ENCODE peak calls at places on chromosomes 11 and 22, in five cellular contexts. P is foreskin fibroblast, J is AG04450, S is brain microvascular endothelial cell, G is fibroblast of the aortic adventitia. W is an unnamed sample.

GRCh38 chr11:14972581-14973490 is 685 bp upstream of the CALCA start:
- DNase-seq in P (peak), J (no peak), S (no peak), G (no peak), W (no peak)

GRCh38 chr11:60852060-60852638 is 3.6 kb downstream of the PTGDR2 start:
- DNase-seq in P (no peak), J (no peak), S (no peak), G (no peak), W (no peak)

GRCh38 chr22:45628508-45628907 is 43.1 kb upstream of the ATXN10 start:
- DNase-seq in P (no peak), J (no peak), S (no peak), G (no peak), W (no peak)

GRCh38 chr11:65298131-65298535 is 16.5 kb upstream of the CDC42EP2 start:
- DNase-seq in P (peak), J (no peak), S (peak), G (peak), W (no peak)

GRCh38 chr22:45612940-45613339 is 58.7 kb upstream of the ATXN10 start:
- DNase-seq in P (no peak), J (no peak), S (peak), G (peak), W (no peak)

GRCh38 chr22:24303007-24303406 is 32.4 kb downstream of the SPECC1L start:
- DNase-seq in P (no peak), J (no peak), S (no peak), G (no peak), W (no peak)

GRCh38 chr11:44145011-44145777 is 49.7 kb downstream of the EXT2 start:
- DNase-seq in P (peak), J (no peak), S (no peak), G (no peak), W (no peak)

GRCh38 chr22:24758164-24758799 is 16.2 kb downstream of the PIWIL3 start:
- DNase-seq in P (peak), J (peak), S (peak), G (peak), W (no peak)

DNA sequence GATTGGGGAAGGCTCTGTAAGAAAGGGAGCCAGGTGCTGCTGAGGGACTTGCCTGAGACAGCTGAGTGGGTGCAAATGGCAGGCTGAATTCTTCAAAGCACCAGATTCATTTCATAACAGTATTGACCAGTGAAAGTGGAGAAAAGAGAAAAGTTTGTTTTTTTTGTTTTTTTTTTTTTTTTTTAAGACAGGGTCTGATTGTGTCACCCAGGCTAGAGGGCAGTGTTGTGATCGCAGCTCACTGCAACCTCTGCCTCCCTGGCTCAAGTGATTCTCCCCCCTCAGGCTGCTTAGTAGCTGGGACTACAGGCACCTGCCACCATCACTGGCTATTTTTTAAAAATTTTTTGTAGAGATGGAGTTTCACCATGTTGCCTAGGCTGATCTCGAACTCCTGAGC is 494.0 kb downstream of the MIAT start:
- DNase-seq in P (no peak), J (no peak), S (no peak), G (no peak), W (no peak)
- TF ChIP-seq CTCF in P (no peak), J (no peak), S (peak), G (no peak), W (no peak)

GRCh38 chr11:117098269-117099231 is at the start of gene SIK3:
- DNase-seq in P (peak), J (peak), S (peak), G (peak), W (peak)
- TF ChIP-seq CTCF in P (peak), J (peak), S (peak), G (peak), W (no peak)

GRCh38 chr22:41661088-41661487 is 27.6 kb downstream of the SNU13 start:
- DNase-seq in P (no peak), J (no peak), S (no peak), G (no peak), W (no peak)
- TF ChIP-seq CTCF in P (no peak), J (no peak), S (no peak), G (no peak), W (no peak)

GRCh38 chr11:11230802-11231562 is 122.1 kb downstream of the CSNK2A3 start:
- DNase-seq in P (no peak), J (no peak), S (no peak), G (no peak), W (no peak)
- TF ChIP-seq CTCF in P (peak), J (peak), S (peak), G (peak), W (no peak)

GRCh38 chr22:22929381-22930221 is 42.0 kb downstream of the IGLL5 start:
- DNase-seq in P (no peak), J (no peak), S (no peak), G (no peak), W (no peak)
- TF ChIP-seq CTCF in P (no peak), J (no peak), S (no peak), G (no peak), W (no peak)

GRCh38 chr11:129895126-129896041 is at the start of gene NFRKB:
- DNase-seq in P (peak), J (no peak), S (peak), G (peak), W (peak)
- TF ChIP-seq CTCF in P (no peak), J (no peak), S (no peak), G (no peak), W (no peak)

GRCh38 chr11:16946477-16947282 is 67.5 kb downstream of the PLEKHA7 start:
- DNase-seq in P (no peak), J (no peak), S (no peak), G (no peak), W (no peak)

GRCh38 chr11:16941935-16942334 is 72.3 kb downstream of the PLEKHA7 start:
- DNase-seq in P (no peak), J (no peak), S (no peak), G (no peak), W (no peak)

GRCh38 chr11:16942342-16942741 is 71.9 kb downstream of the PLEKHA7 start:
- DNase-seq in P (no peak), J (no peak), S (no peak), G (no peak), W (no peak)

GRCh38 chr11:16942917-16943316 is 71.3 kb downstream of the PLEKHA7 start:
- DNase-seq in P (no peak), J (no peak), S (no peak), G (no peak), W (no peak)

DNA sequence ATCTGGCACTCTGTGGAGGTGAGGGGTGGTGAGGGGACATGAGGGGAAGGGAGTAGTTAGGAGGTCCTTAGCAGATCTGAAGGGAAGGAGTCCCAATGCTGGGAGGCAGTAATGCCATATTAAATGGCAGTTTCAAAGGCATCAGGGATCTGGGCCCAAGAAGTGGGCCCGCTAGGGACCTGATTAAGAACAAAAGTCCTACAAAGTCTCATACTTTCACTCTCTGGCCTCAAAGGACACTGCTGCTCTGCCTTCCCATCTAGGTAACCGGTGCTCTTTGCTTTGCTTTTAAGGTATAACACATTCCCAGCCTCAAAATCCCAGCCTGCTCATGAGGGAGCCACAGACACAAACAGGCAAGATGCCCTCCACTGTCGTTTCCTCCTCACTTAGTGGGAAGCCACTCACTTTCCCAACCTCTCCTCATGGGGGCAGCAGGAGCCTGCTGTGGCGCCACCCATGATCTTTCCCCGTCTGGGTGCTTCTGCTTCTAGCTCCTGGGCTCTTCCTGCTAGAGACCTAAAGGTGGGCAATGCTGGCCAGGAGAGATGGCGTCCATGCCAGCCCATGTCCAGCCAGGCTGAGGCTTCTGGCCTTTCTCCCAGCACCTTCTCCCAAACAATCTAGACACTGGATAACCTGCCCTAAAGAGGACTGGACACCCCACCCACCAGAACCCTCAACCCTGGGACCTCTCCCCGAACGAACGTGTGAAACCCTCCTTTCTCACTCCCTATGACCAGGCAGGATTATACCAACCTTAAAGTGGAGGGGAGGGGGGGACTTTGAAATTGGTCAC is 68.3 kb downstream of the PLEKHA7 start:
- DNase-seq in P (peak), J (no peak), S (peak), G (peak), W (no peak)
- TF ChIP-seq CTCF in P (peak), J (peak), S (peak), G (peak), W (no peak)

GRCh38 chr11:25961539-25961938 is 370.4 kb upstream of the ANO3 start:
- DNase-seq in P (no peak), J (no peak), S (no peak), G (no peak), W (no peak)
- TF ChIP-seq CTCF in P (no peak), J (no peak), S (no peak), G (peak), W (no peak)

DNA sequence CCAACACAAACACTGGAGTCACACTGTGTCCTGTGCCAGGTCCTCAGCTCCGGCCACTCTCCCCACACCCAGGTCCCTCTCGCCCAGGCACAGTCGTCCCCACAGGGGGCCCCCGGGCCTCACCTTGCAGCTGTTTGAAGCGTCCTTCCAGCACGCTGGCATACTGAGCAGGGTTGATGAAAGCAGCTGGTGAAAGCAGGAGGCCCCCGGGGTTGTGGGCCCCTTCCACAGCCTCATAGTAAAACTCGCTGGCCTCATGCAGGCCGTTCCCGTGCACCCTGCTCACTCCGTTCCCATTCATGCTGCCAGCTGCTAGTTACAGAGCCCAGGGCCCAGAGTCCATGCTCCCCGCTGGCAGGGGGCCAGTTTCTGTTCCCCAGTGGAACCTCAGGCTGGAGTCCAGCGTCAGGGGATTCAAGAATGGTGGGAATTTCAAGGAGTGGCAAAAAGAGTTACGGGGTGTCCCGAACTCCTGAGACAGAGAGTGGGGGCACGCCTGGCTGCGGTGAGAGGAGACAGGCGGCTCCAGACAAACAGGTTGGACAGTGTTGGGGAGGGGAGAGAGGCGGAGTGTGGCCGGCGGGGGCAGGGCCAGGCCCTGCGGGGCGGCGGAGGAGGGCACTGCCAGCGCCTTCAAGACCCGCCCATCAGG is 10.6 kb downstream of the SPTBN2 start:
- DNase-seq in P (no peak), J (no peak), S (no peak), G (no peak), W (no peak)
- TF ChIP-seq CTCF in P (no peak), J (peak), S (no peak), G (no peak), W (no peak)

GRCh38 chr11:77127969-77128691 is at the start of gene MYO7A:
- DNase-seq in P (peak), J (no peak), S (peak), G (no peak), W (no peak)
- TF ChIP-seq CTCF in P (no peak), J (no peak), S (no peak), G (no peak), W (no peak)

W was measured in activated B cell treated with CpG ODN at 0.5 μM for 24 hours.